ENCODE peak calls at places on chromosomes 11 and 22, in nine cellular contexts. W, P, Z, Y, I, T, Q, C and E are unnamed samples.

GRCh38 chr11:77259681-77260080 is 41.8 kb downstream of the GDPD4 start:
- DNase-seq in C (no peak), W (peak; percentile 47), Z (no peak), T (no peak), I (no peak), P (no peak), Y (no peak), Q (no peak), E (no peak)

GRCh38 chr11:36564376-36565032 is 3.3 kb upstream of the RAG1 start:
- DNase-seq in W (peak; percentile 75), P (no peak), C (peak; percentile 17), Z (no peak), Y (no peak), T (peak; percentile 38), I (peak; percentile 49), Q (no peak), E (peak; percentile 39)

GRCh38 chr11:6541356-6541755 is 44.3 kb downstream of the DNHD1 start:
- DNase-seq in T (no peak), Y (no peak), C (no peak), P (no peak), I (no peak), Z (no peak), W (no peak), Q (no peak), E (no peak)

GRCh38 chr11:2569731-2570210 is 125.0 kb downstream of the KCNQ1 start:
- DNase-seq in Y (no peak), I (no peak), P (no peak), T (no peak), Q (peak; percentile 51), Z (peak; percentile 51), W (no peak), C (no peak), E (peak; percentile 20)

GRCh38 chr11:79062814-79063762 is 377.7 kb downstream of the TENM4 start:
- DNase-seq in Z (no peak), P (no peak), Q (no peak), T (no peak), Y (no peak), C (no peak), I (peak; percentile 14), W (peak; percentile 50), E (no peak)

GRCh38 chr22:28349114-28349513 is 330.5 kb downstream of the TTC28 start:
- DNase-seq in W (no peak), I (no peak), Y (no peak), Q (no peak), Z (no peak), P (no peak), C (no peak), T (no peak), E (no peak)

GRCh38 chr11:34266987-34267386 is 90.8 kb downstream of the ABTB2 start:
- DNase-seq in Z (no peak), Q (no peak), I (no peak), W (peak; percentile 33), T (no peak), Y (no peak), C (no peak), P (no peak), E (peak; percentile 76)

GRCh38 chr11:120248551-120249278 is 8.8 kb downstream of the POU2F3 start:
- DNase-seq in I (no peak), T (no peak), Y (no peak), P (no peak), W (no peak), Q (no peak), Z (peak; percentile 33), C (no peak), E (no peak)

GRCh38 chr22:20585640-20586402 is 78.4 kb downstream of the MED15 start:
- DNase-seq in Q (no peak), W (no peak), Y (no peak), T (no peak), Z (peak; percentile 62), P (no peak), I (no peak), C (no peak), E (no peak)

GRCh38 chr11:103659138-103659734 is 377.2 kb upstream of the DDI1 start:
- DNase-seq in I (no peak), Y (no peak), W (no peak), P (no peak), C (no peak), Z (no peak), T (no peak), Q (no peak), E (no peak)

GRCh38 chr22:45073064-45073463 is 63.3 kb upstream of the PHF21B start:
- DNase-seq in T (no peak), I (no peak), Z (no peak), W (no peak), C (no peak), Y (no peak), Q (no peak), P (no peak), E (no peak)

GRCh38 chr22:48636746-48637145 is 1190.9 kb downstream of the BRD1 start:
- DNase-seq in P (no peak), Y (no peak), W (no peak), Z (no peak), I (no peak), C (no peak), Q (no peak), T (no peak), E (peak; percentile 25)

GRCh38 chr11:121451178-121451981 is 734 bp upstream of the SORL1 start:
- DNase-seq in I (no peak), T (no peak), Y (no peak), P (no peak), Z (peak; percentile 85), Q (peak; percentile 77), C (peak; percentile 43), W (peak; percentile 4), E (no peak)

GRCh38 chr22:17430298-17430900 is 61.1 kb downstream of the CECR2 start:
- DNase-seq in T (no peak), P (no peak), Z (no peak), Y (no peak), I (peak; percentile 34), C (no peak), W (peak; percentile 88), Q (no peak), E (no peak)

GRCh38 chr22:30546616-30547015 is at the start of gene SEC14L6:
- DNase-seq in C (no peak), Q (no peak), P (no peak), Y (no peak), T (no peak), W (no peak), I (no peak), Z (no peak), E (no peak)

GRCh38 chr22:30539368-30539767 is 7.2 kb downstream of the SEC14L6 start:
- DNase-seq in Y (no peak), Z (no peak), C (no peak), P (no peak), T (no peak), W (no peak), Q (no peak), I (no peak), E (no peak)

GRCh38 chr22:30542811-30543188 is 3.7 kb downstream of the SEC14L6 start:
- DNase-seq in P (no peak), W (no peak), Y (no peak), Q (no peak), C (no peak), T (no peak), I (no peak), Z (no peak), E (no peak)

GRCh38 chr22:30538280-30538679 is 8.3 kb downstream of the SEC14L6 start:
- DNase-seq in Q (no peak), I (no peak), T (no peak), Y (no peak), W (peak; percentile 47), Z (no peak), P (no peak), C (no peak), E (no peak)

GRCh38 chr22:30541979-30542810 is 4.3 kb downstream of the SEC14L6 start:
- DNase-seq in W (no peak), Z (no peak), C (no peak), I (no peak), T (no peak), Y (no peak), Q (no peak), P (no peak), E (no peak)
- H3K4me3 ChIP-seq in W (peak overlapping the region; percentile 21), Z (peak overlapping the region; percentile 23), C (peak overlapping the region; percentile 47), I (peak overlapping the region; percentile 21), T (no peak overlapping the region), Y (no peak overlapping the region), Q (peak overlapping the region; percentile 23), P (peak overlapping the region; percentile 44), E (peak overlapping the region; percentile 21)

GRCh38 chr11:108497317-108498045 is 703 bp downstream of the POGLUT3 start:
- DNase-seq in I (peak; percentile 89), Q (peak; percentile 80), Z (peak; percentile 87), Y (no peak), W (peak; percentile 98), P (no peak), C (peak; percentile 60), T (peak; percentile 73), E (peak; percentile 91)
- H3K4me3 ChIP-seq in I (peak overlapping the region; percentile 79), Q (peak overlapping the region; percentile 77), Z (peak overlapping the region; percentile 83), Y (peak overlapping the region; percentile 77), W (peak overlapping the region; percentile 57), P (peak overlapping the region; percentile 92), C (peak overlapping the region; percentile 71), T (peak overlapping the region; percentile 75), E (peak overlapping the region; percentile 88)

DNA sequence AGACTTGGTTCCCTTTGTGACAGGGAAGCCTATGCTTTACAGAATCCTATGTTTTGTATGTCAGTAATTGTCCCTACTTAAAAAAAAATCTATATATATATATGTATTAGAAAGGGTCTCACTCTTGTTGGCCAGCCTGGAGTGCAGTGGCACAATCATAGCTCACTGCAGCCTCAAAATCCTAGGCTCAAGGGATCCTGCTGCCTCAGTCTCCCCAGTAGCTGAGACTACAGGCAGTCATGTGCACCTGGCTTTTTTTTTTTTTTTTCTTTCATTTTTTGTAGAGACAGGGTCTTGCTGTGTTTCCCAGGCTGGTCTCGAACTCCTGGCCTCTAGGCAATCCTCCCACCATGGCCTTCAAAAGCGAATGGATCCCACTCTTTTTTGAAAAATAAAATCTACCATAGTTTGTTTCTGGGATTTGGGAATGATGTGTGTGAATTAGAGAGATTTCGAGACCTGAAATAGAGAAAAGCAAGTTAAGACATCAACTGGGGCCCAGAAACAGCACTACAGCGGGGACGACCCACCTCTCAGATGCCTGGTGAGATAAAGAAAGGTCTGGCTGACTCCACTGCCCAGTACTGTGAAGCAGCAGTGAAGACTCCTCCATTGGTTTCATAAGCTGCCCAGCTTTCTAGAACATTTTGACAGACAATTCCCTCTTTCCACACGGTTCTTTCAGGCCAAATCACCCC is 1.9 kb upstream of the NEAT1 start:
- DNase-seq in Z (no peak), C (no peak), Q (peak; percentile 35), I (no peak), P (no peak), T (no peak), W (no peak), Y (no peak), E (peak; percentile 26)
- H3K4me3 ChIP-seq in Z (peak overlapping the region; percentile 92), C (peak overlapping the region; percentile 66), Q (peak overlapping the region; percentile 87), I (peak overlapping the region; percentile 96), P (peak overlapping the region; percentile 58), T (peak overlapping the region; percentile 89), W (peak overlapping the region; percentile 15), Y (peak overlapping the region; percentile 82), E (no peak overlapping the region)

DNA sequence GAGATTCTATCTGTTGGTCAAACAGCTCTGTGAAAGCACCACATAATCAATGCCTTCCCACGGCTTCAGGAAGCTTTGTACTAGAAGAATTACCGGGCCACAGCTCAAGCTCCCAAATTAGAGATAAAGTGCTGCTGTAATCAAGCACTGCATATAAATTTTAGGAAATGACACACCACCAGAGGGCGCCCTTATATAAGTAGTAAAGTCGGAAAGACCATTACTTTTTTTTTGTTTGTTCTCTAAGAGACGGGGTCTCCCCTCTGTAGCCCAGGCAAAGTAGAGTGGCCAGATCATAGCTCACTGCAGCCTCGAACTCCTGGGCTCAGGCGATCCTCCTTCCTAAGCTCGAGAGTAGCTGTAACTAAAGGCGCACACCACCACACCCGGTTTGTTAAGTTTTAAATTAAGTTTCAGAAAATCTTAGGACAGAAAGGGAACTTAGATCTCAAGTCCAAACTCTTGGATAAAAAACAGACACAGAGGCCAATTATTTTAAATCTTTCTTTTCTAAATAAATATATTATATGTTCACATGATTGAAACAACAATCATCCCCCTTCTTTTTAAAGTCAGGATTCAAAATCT is 32.6 kb downstream of the PRCP start:
- DNase-seq in Q (no peak), C (peak; percentile 93), P (no peak), Y (peak; percentile 47), I (peak; percentile 89), W (peak; percentile 88), Z (peak; percentile 62), T (peak; percentile 61), E (peak; percentile 69)
- H3K4me3 ChIP-seq in Q (no peak overlapping the region), C (no peak overlapping the region), P (no peak overlapping the region), Y (no peak overlapping the region), I (no peak overlapping the region), W (peak overlapping the region; percentile 22), Z (no peak overlapping the region), T (no peak overlapping the region), E (peak overlapping the region; percentile 43)